ENCODE peak calls at places on chromosomes 12 and 14, in seven cellular contexts. One of them, this sample, is unnamed.

GRCh38 chr14:63650336-63650952 is 8.8 kb upstream of the WDR89 start:
- DNase-seq in heart right ventricle: no peak
- DNase-seq in activated T-cell treated with anti-CD3 and anti-CD28 coated beads for 1 hour: peak
- DNase-seq in effector CD4-positive, alpha-beta T cell: peak
- DNase-seq in HuH-7: no peak
- DNase-seq in GM12891: no peak
- DNase-seq in upper lobe of right lung: no peak
- DNase-seq in this sample: peak

GRCh38 chr14:31699809-31700208 is 138.6 kb downstream of the NUBPL start:
- DNase-seq in heart right ventricle: no peak
- DNase-seq in activated T-cell treated with anti-CD3 and anti-CD28 coated beads for 1 hour: no peak
- DNase-seq in effector CD4-positive, alpha-beta T cell: no peak
- DNase-seq in HuH-7: no peak
- DNase-seq in GM12891: no peak
- DNase-seq in upper lobe of right lung: no peak
- DNase-seq in this sample: no peak

GRCh38 chr14:24695265-24696241 is 61.6 kb upstream of the GZMB start:
- DNase-seq in heart right ventricle: no peak
- DNase-seq in activated T-cell treated with anti-CD3 and anti-CD28 coated beads for 1 hour: no peak
- DNase-seq in effector CD4-positive, alpha-beta T cell: no peak
- DNase-seq in HuH-7: no peak
- DNase-seq in GM12891: no peak
- DNase-seq in upper lobe of right lung: no peak
- DNase-seq in this sample: no peak

GRCh38 chr12:95880895-95881294 is 22.1 kb downstream of the SNRPF start:
- DNase-seq in heart right ventricle: no peak
- DNase-seq in activated T-cell treated with anti-CD3 and anti-CD28 coated beads for 1 hour: no peak
- DNase-seq in effector CD4-positive, alpha-beta T cell: no peak
- DNase-seq in HuH-7: no peak
- DNase-seq in GM12891: no peak
- DNase-seq in upper lobe of right lung: no peak
- DNase-seq in this sample: no peak

GRCh38 chr12:50642035-50642451 is 121.9 kb upstream of the ATF1 start:
- DNase-seq in heart right ventricle: no peak
- DNase-seq in activated T-cell treated with anti-CD3 and anti-CD28 coated beads for 1 hour: no peak
- DNase-seq in effector CD4-positive, alpha-beta T cell: no peak
- DNase-seq in HuH-7: no peak
- DNase-seq in GM12891: no peak
- DNase-seq in upper lobe of right lung: no peak
- DNase-seq in this sample: no peak

GRCh38 chr12:90585640-90586304 is 369.2 kb downstream of the CCER1 start:
- DNase-seq in heart right ventricle: no peak
- DNase-seq in activated T-cell treated with anti-CD3 and anti-CD28 coated beads for 1 hour: no peak
- DNase-seq in effector CD4-positive, alpha-beta T cell: no peak
- DNase-seq in HuH-7: no peak
- DNase-seq in GM12891: no peak
- DNase-seq in upper lobe of right lung: no peak
- DNase-seq in this sample: no peak

GRCh38 chr12:105079011-105079570 is 5.2 kb downstream of the ALDH1L2 start:
- DNase-seq in heart right ventricle: no peak
- DNase-seq in activated T-cell treated with anti-CD3 and anti-CD28 coated beads for 1 hour: no peak
- DNase-seq in effector CD4-positive, alpha-beta T cell: no peak
- DNase-seq in HuH-7: no peak
- DNase-seq in GM12891: no peak
- DNase-seq in upper lobe of right lung: no peak
- DNase-seq in this sample: no peak

GRCh38 chr14:37819155-37820015 is 224.0 kb downstream of the TTC6 start:
- DNase-seq in heart right ventricle: no peak
- DNase-seq in activated T-cell treated with anti-CD3 and anti-CD28 coated beads for 1 hour: no peak
- DNase-seq in effector CD4-positive, alpha-beta T cell: no peak
- DNase-seq in HuH-7: no peak
- DNase-seq in GM12891: no peak
- DNase-seq in upper lobe of right lung: no peak
- DNase-seq in this sample: no peak

GRCh38 chr14:30564868-30565248 is 5.9 kb downstream of the G2E3 start:
- DNase-seq in heart right ventricle: no peak
- DNase-seq in activated T-cell treated with anti-CD3 and anti-CD28 coated beads for 1 hour: no peak
- DNase-seq in effector CD4-positive, alpha-beta T cell: no peak
- DNase-seq in HuH-7: no peak
- DNase-seq in GM12891: no peak
- DNase-seq in upper lobe of right lung: no peak
- DNase-seq in this sample: no peak

GRCh38 chr14:91416744-91417133 is 881 bp downstream of the CCDC88C start:
- DNase-seq in heart right ventricle: no peak
- DNase-seq in activated T-cell treated with anti-CD3 and anti-CD28 coated beads for 1 hour: no peak
- DNase-seq in effector CD4-positive, alpha-beta T cell: no peak
- DNase-seq in HuH-7: no peak
- DNase-seq in GM12891: no peak
- DNase-seq in upper lobe of right lung: peak
- DNase-seq in this sample: no peak

GRCh38 chr12:110270125-110270962 is 10.7 kb upstream of the ATP2A2 start:
- DNase-seq in heart right ventricle: peak
- DNase-seq in activated T-cell treated with anti-CD3 and anti-CD28 coated beads for 1 hour: no peak
- DNase-seq in effector CD4-positive, alpha-beta T cell: no peak
- DNase-seq in HuH-7: peak
- DNase-seq in GM12891: no peak
- DNase-seq in upper lobe of right lung: no peak
- DNase-seq in this sample: no peak

GRCh38 chr12:26773313-26774104 is 59.5 kb downstream of the ITPR2 start:
- DNase-seq in heart right ventricle: no peak
- DNase-seq in activated T-cell treated with anti-CD3 and anti-CD28 coated beads for 1 hour: no peak
- DNase-seq in effector CD4-positive, alpha-beta T cell: no peak
- DNase-seq in HuH-7: no peak
- DNase-seq in GM12891: no peak
- DNase-seq in upper lobe of right lung: no peak
- DNase-seq in this sample: no peak

GRCh38 chr14:93974299-93974698 is 2.1 kb downstream of the ASB2 start:
- DNase-seq in heart right ventricle: no peak
- DNase-seq in activated T-cell treated with anti-CD3 and anti-CD28 coated beads for 1 hour: no peak
- DNase-seq in effector CD4-positive, alpha-beta T cell: no peak
- DNase-seq in HuH-7: no peak
- DNase-seq in GM12891: no peak
- DNase-seq in upper lobe of right lung: no peak
- DNase-seq in this sample: no peak

GRCh38 chr12:44525806-44526654 is 350.1 kb downstream of the NELL2 start:
- DNase-seq in heart right ventricle: no peak
- DNase-seq in activated T-cell treated with anti-CD3 and anti-CD28 coated beads for 1 hour: no peak
- DNase-seq in effector CD4-positive, alpha-beta T cell: no peak
- DNase-seq in HuH-7: peak
- DNase-seq in GM12891: no peak
- DNase-seq in upper lobe of right lung: no peak
- DNase-seq in this sample: no peak

GRCh38 chr12:66746489-66747201 is 67.8 kb upstream of the GRIP1 start:
- DNase-seq in heart right ventricle: no peak
- DNase-seq in activated T-cell treated with anti-CD3 and anti-CD28 coated beads for 1 hour: no peak
- DNase-seq in effector CD4-positive, alpha-beta T cell: no peak
- DNase-seq in HuH-7: no peak
- DNase-seq in GM12891: no peak
- DNase-seq in upper lobe of right lung: no peak
- DNase-seq in this sample: no peak

GRCh38 chr12:11697670-11698387 is 48.4 kb downstream of the ETV6 start:
- DNase-seq in heart right ventricle: no peak
- DNase-seq in activated T-cell treated with anti-CD3 and anti-CD28 coated beads for 1 hour: no peak
- DNase-seq in effector CD4-positive, alpha-beta T cell: no peak
- DNase-seq in HuH-7: no peak
- DNase-seq in GM12891: no peak
- DNase-seq in upper lobe of right lung: no peak
- DNase-seq in this sample: no peak

GRCh38 chr12:22625671-22626251 is 790 bp downstream of the ETNK1 start:
- DNase-seq in heart right ventricle: peak
- DNase-seq in activated T-cell treated with anti-CD3 and anti-CD28 coated beads for 1 hour: peak
- DNase-seq in effector CD4-positive, alpha-beta T cell: peak
- DNase-seq in HuH-7: peak
- DNase-seq in GM12891: peak
- DNase-seq in upper lobe of right lung: no peak
- DNase-seq in this sample: no peak

This sample was measured in stimulated activated naive CD4-positive, alpha-beta T cell.